ENCODE peak calls at places on chromosome 22, in nine cellular contexts. A, S, N, C, B, U, I, W and V are unnamed samples.
A peak's percentile ranks its signal among the peaks of the same experiment; 100 is the strongest.

GRCh38 chr22:37413546-37413945 is 13.7 kb downstream of the ELFN2 start:
- DNase-seq in A (no peak), S (no peak), N (no peak), C (no peak), B (no peak), U (no peak), I (no peak), W (no peak), V (no peak)

GRCh38 chr22:29216873-29217666 is 11.4 kb downstream of the EMID1 start:
- DNase-seq in A (peak; percentile 9), S (no peak), N (no peak), C (no peak), B (peak; percentile 43), U (no peak), I (no peak), W (no peak), V (no peak)

GRCh38 chr22:44407404-44408226 is 90.4 kb downstream of the RTL6 start:
- DNase-seq in A (no peak), S (no peak), N (no peak), C (no peak), B (no peak), U (no peak), I (no peak), W (no peak), V (no peak)

GRCh38 chr22:45482169-45482568 is 20.5 kb upstream of the FBLN1 start:
- DNase-seq in A (no peak), S (no peak), N (no peak), C (no peak), B (no peak), U (no peak), I (no peak), W (no peak), V (no peak)

GRCh38 chr22:37806409-37807338 is 1.1 kb upstream of the GCAT start:
- DNase-seq in A (peak; percentile 18), S (no peak), N (no peak), C (no peak), B (peak; percentile 35), U (no peak), I (peak; percentile 14), W (no peak), V (no peak)

GRCh38 chr22:32354360-32355351 is 3.0 kb upstream of the RFPL3 start:
- DNase-seq in A (no peak), S (no peak), N (no peak), C (peak; percentile 10), B (peak; percentile 37), U (no peak), I (no peak), W (no peak), V (no peak)

GRCh38 chr22:38485783-38486182 is 17.9 kb downstream of the KDELR3 start:
- DNase-seq in A (no peak), S (no peak), N (no peak), C (no peak), B (no peak), U (no peak), I (no peak), W (no peak), V (no peak)

GRCh38 chr22:41976070-41976901 is 7.0 kb downstream of the SEPTIN3 start:
- DNase-seq in A (peak; percentile 63), S (peak; percentile 10), N (no peak), C (no peak), B (no peak), U (peak; percentile 72), I (peak; percentile 23), W (peak; percentile 45), V (no peak)

GRCh38 chr22:49228431-49229037 is 599.1 kb downstream of the BRD1 start:
- DNase-seq in A (no peak), S (peak; percentile 2), N (no peak), C (no peak), B (no peak), U (no peak), I (no peak), W (no peak), V (peak; percentile 49)